ENCODE peak calls at places on chromosome 5, in ten cellular contexts. G is fibroblast of lung, W is AG10803, K is cardiac muscle cell, S is dorsolateral prefrontal cortex, P is OCI-LY7, E is GM12865, Y is HFF-Myc, N is HepG2, X is H1. T is an unnamed sample.

GRCh38 chr5:998975-999501 is 9.6 kb upstream of the NKD2 start:
- DNase-seq in W (no peak), K (no peak), P (no peak), X (no peak), Y (no peak), S (peak; percentile 2), E (no peak), N (no peak), G (no peak), T (no peak)

GRCh38 chr5:5598547-5599113 is 176.2 kb downstream of the ICE1 start:
- DNase-seq in G (no peak), X (no peak), P (no peak), K (no peak), Y (no peak), W (no peak), E (no peak), S (no peak), N (no peak), T (no peak)

GRCh38 chr5:103475629-103476240 is 86.9 kb downstream of the NUDT12 start:
- DNase-seq in Y (peak; percentile 37), X (no peak), S (no peak), E (peak; percentile 47), K (peak; percentile 60), W (peak; percentile 58), N (peak; percentile 21), P (peak; percentile 40), G (peak; percentile 36), T (peak; percentile 35)

GRCh38 chr5:93120048-93120447 is 461.0 kb downstream of the NR2F1-AS1 start:
- DNase-seq in G (no peak), S (no peak), P (no peak), W (no peak), E (no peak), X (no peak), N (no peak), Y (no peak), K (no peak), T (no peak)

GRCh38 chr5:159149085-159149484 is 49.4 kb upstream of the EBF1 start:
- DNase-seq in P (no peak), S (no peak), E (no peak), N (no peak), K (no peak), Y (no peak), X (no peak), W (no peak), G (no peak), T (no peak)

GRCh38 chr5:76944638-76945037 is 8.2 kb upstream of the CRHBP start:
- DNase-seq in E (no peak), P (no peak), G (peak; percentile 59), N (no peak), Y (no peak), S (no peak), W (no peak), X (no peak), K (no peak), T (no peak)

GRCh38 chr5:61603211-61603908 is 271.3 kb downstream of the ZSWIM6 start:
- DNase-seq in W (peak; percentile 40), Y (no peak), N (no peak), S (no peak), G (peak; percentile 48), X (no peak), K (no peak), E (no peak), P (no peak), T (no peak)

GRCh38 chr5:150815010-150815409 is 31.3 kb upstream of the IRGM start:
- DNase-seq in E (no peak), N (no peak), K (no peak), X (no peak), S (no peak), Y (no peak), W (no peak), G (no peak), P (no peak), T (no peak)

GRCh38 chr5:10329808-10330481 is 22.2 kb upstream of the CMBL start:
- DNase-seq in S (no peak), Y (peak; percentile 94), N (no peak), W (peak; percentile 93), X (no peak), P (no peak), K (no peak), E (no peak), G (peak; percentile 42), T (no peak)

GRCh38 chr5:645421-645820 is 33.3 kb downstream of the CEP72 start:
- DNase-seq in P (no peak), N (no peak), Y (no peak), G (no peak), X (no peak), S (no peak), W (no peak), E (no peak), K (no peak), T (no peak)

GRCh38 chr5:95281211-95281610 is 3.7 kb downstream of the MCTP1 start:
- DNase-seq in N (no peak), Y (no peak), W (peak; percentile 8), P (no peak), E (no peak), G (peak; percentile 30), S (peak; percentile 52), X (no peak), K (no peak), T (no peak)

GRCh38 chr5:57948091-57948490 is 465.5 kb upstream of the ACTBL2 start:
- DNase-seq in K (no peak), E (no peak), X (no peak), W (no peak), Y (no peak), N (no peak), P (no peak), G (no peak), S (no peak), T (no peak)

DNA sequence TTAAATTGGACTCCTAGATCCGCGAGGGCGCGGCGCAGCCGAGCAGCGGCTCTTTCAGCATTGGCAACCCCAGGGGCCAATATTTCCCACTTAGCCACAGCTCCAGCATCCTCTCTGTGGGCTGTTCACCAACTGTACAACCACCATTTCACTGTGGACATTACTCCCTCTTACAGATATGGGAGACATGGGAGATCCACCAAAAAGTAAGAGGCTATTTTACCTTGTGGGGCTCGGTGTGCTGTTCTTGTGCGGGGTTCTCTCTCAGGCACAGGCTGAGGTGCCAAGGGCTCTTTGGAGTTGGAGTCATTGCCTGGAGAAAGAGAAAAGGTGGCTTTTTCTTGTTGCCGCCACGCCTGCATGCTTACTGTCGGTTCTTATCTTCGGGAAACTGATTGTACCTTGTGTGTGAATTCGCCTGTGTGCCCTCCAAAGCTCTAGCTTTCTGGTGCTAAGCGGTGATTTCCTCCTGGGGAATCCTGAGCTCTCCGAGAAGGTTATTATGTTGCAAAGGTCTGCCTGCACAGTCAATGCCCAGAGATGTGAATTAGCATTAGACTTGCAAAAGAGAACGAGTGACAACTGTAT is 340 bp downstream of the ISL1 start:
- DNase-seq in X (no peak), G (no peak), P (no peak), S (no peak), N (no peak), E (no peak), K (peak; percentile 42), W (no peak), Y (no peak), T (no peak)
- H3K4me3 ChIP-seq in X (peak overlapping the region; percentile 28), G (peak overlapping the region; percentile 52), P (no peak overlapping the region), S (peak overlapping the region; percentile 37), N (no peak overlapping the region), E (no peak overlapping the region), K (peak overlapping the region; percentile 81), W (peak overlapping the region; percentile 58), Y (peak overlapping the region; percentile 75), T (peak overlapping the region; percentile 38)

GRCh38 chr5:80082731-80083114 is 47.6 kb downstream of the THBS4 start:
- DNase-seq in N (no peak), W (peak; percentile 75), Y (peak; percentile 45), G (peak; percentile 71), P (peak; percentile 33), E (peak; percentile 80), X (peak; percentile 93), K (peak; percentile 76), S (peak; percentile 39), T (no peak)
- H3K4me3 ChIP-seq in N (no peak overlapping the region), W (peak overlapping the region; percentile 55), Y (peak overlapping the region; percentile 15), G (peak overlapping the region; percentile 47), P (no peak overlapping the region), E (peak overlapping the region; percentile 58), X (no peak overlapping the region), K (no peak overlapping the region), S (peak overlapping the region; percentile 43), T (no peak overlapping the region)

DNA sequence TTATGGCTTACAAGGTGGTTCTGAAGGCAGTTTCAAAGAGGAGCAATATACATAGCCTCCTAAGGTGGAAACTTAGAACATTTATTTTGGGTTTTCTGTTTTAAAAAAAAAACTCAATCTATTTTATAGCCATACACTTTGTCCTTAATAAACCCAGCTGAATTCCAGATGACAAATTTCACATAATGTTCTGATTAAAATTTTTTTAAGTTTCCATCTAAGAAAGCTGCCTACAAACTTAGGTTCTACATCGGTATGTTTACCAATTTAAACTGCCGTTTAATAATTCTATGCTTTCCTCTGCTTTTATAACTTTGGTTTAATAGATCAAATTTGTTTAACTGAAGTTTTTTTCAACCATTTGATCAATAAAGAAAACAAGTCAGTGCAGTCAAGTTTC is 12.5 kb downstream of the NR3C1 start:
- DNase-seq in N (no peak), E (no peak), X (no peak), W (peak; percentile 36), S (no peak), K (no peak), Y (no peak), G (no peak), P (no peak), T (no peak)
- H3K4me3 ChIP-seq in N (no peak overlapping the region), E (no peak overlapping the region), X (no peak overlapping the region), W (no peak overlapping the region), S (no peak overlapping the region), K (no peak overlapping the region), Y (no peak overlapping the region), G (no peak overlapping the region), P (no peak overlapping the region), T (no peak overlapping the region)

GRCh38 chr5:127358782-127359181 is 68.2 kb downstream of the MEGF10 start:
- DNase-seq in X (no peak), W (peak; percentile 47), Y (no peak), K (no peak), E (no peak), G (no peak), S (no peak), N (no peak), P (no peak), T (no peak)

GRCh38 chr5:127359502-127359901 is 68.9 kb downstream of the MEGF10 start:
- DNase-seq in N (no peak), W (no peak), G (no peak), S (no peak), Y (no peak), P (no peak), X (no peak), E (no peak), K (no peak), T (no peak)

GRCh38 chr5:127353761-127354160 is 63.2 kb downstream of the MEGF10 start:
- DNase-seq in N (no peak), P (no peak), K (no peak), S (no peak), Y (no peak), E (no peak), W (no peak), G (peak; percentile 7), X (no peak), T (no peak)

GRCh38 chr5:127355342-127355741 is 64.7 kb downstream of the MEGF10 start:
- DNase-seq in W (no peak), P (no peak), N (no peak), X (no peak), S (no peak), K (no peak), E (no peak), Y (no peak), G (no peak), T (no peak)

DNA sequence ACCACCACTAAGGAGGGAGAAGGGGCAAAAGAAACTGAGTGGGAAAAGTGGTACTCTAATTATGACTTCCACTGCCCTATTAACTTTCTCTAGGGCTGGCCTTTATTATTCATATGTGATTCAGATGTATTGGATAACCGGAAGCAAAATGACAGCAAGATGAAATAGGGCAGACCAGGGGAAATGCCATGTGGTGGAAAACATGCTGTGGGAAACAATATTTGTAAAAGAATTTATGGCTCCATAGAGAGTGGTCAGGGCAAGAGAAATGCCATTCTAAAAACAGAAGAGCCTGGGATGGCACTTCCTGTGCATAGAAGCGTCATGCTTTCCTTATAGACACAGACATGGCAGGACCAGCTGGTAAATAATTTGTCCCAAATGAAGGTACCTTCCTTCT is 67.7 kb downstream of the MEGF10 start:
- DNase-seq in Y (peak; percentile 31), K (no peak), X (no peak), E (no peak), G (peak; percentile 45), S (no peak), N (no peak), P (no peak), W (peak; percentile 51), T (no peak)
- H3K4me3 ChIP-seq in Y (no peak overlapping the region), K (no peak overlapping the region), X (no peak overlapping the region), E (no peak overlapping the region), G (no peak overlapping the region), S (no peak overlapping the region), N (no peak overlapping the region), P (no peak overlapping the region), W (no peak overlapping the region), T (no peak overlapping the region)